ENCODE peak calls at places on chromosomes 7 and 10, in eight cellular contexts. D, M, Z, F, E, R, C and H are unnamed samples.

GRCh38 chr10:35486297-35486991 is 118.7 kb upstream of the GJD4 start:
- DNase-seq in M (no peak), E (no peak), R (no peak), F (no peak), C (no peak), D (no peak), Z (no peak), H (no peak)

GRCh38 chr10:103111031-103111917 is 81.8 kb downstream of the NT5C2 start:
- DNase-seq in Z (no peak), F (no peak), C (no peak), R (no peak), E (no peak), D (peak; percentile 40), M (no peak), H (no peak)

GRCh38 chr10:88755753-88756152 is 4.1 kb upstream of the LIPN start:
- DNase-seq in D (no peak), E (no peak), R (no peak), C (no peak), M (no peak), Z (no peak), F (no peak), H (no peak)

GRCh38 chr10:96999987-97000386 is 167.9 kb downstream of the LCOR start:
- DNase-seq in D (no peak), R (no peak), M (peak; percentile 49), E (no peak), F (no peak), C (no peak), Z (no peak), H (no peak)

GRCh38 chr7:33459340-33459751 is 330.0 kb downstream of the BBS9 start:
- DNase-seq in C (no peak), R (no peak), D (peak; percentile 66), E (peak; percentile 41), Z (no peak), F (no peak), M (peak; percentile 75), H (no peak)

GRCh38 chr7:47792521-47793121 is 155.6 kb downstream of the PKD1L1 start:
- DNase-seq in R (no peak), M (no peak), D (no peak), E (no peak), Z (no peak), F (no peak), C (no peak), H (no peak)

GRCh38 chr7:131370523-131370968 is 42.9 kb downstream of the MKLN1 start:
- DNase-seq in M (peak; percentile 65), E (no peak), D (peak; percentile 41), Z (peak; percentile 19), C (no peak), F (no peak), R (no peak), H (peak; percentile 21)

GRCh38 chr10:55630491-55631056 is 730.5 kb downstream of the ZWINT start:
- DNase-seq in F (peak; percentile 19), Z (no peak), E (peak; percentile 36), D (peak; percentile 32), R (no peak), M (peak; percentile 75), C (no peak), H (no peak)

GRCh38 chr10:26524161-26524831 is 86.2 kb downstream of the APBB1IP start:
- DNase-seq in D (no peak), F (no peak), E (no peak), Z (no peak), R (no peak), C (no peak), M (no peak), H (no peak)

GRCh38 chr10:132535065-132535651 is 2.4 kb upstream of the INPP5A start:
- DNase-seq in F (peak; percentile 3), C (no peak), Z (no peak), D (no peak), M (peak; percentile 40), E (no peak), R (no peak), H (peak; percentile 43)

GRCh38 chr7:26937956-26938623 is 73.7 kb upstream of the SKAP2 start:
- DNase-seq in F (no peak), Z (no peak), M (no peak), R (no peak), E (no peak), C (no peak), D (no peak), H (no peak)

GRCh38 chr7:28142650-28143049 is 37.9 kb downstream of the JAZF1 start:
- DNase-seq in R (no peak), M (peak; percentile 55), D (no peak), E (no peak), Z (no peak), F (no peak), C (no peak), H (no peak)

GRCh38 chr7:74087791-74088453 is 4.3 kb downstream of the LIMK1 start:
- DNase-seq in F (no peak), C (no peak), M (no peak), R (no peak), Z (no peak), E (no peak), D (no peak), H (no peak)

GRCh38 chr10:96910488-96911395 is 78.6 kb downstream of the LCOR start:
- DNase-seq in C (no peak), Z (peak; percentile 9), E (peak; percentile 26), M (no peak), F (no peak), R (no peak), D (peak; percentile 51), H (peak; percentile 22)

GRCh38 chr10:114458955-114459354 is 54.7 kb upstream of the AFAP1L2 start:
- DNase-seq in F (peak; percentile 67), C (no peak), M (peak; percentile 90), D (peak; percentile 42), E (no peak), Z (no peak), R (peak; percentile 64), H (no peak)

GRCh38 chr7:83941300-83941699 is 253.3 kb downstream of the SEMA3A start:
- DNase-seq in M (no peak), C (no peak), Z (no peak), F (no peak), R (no peak), D (no peak), E (no peak), H (no peak)

GRCh38 chr10:131452926-131453771 is 141.6 kb upstream of the TCERG1L start:
- DNase-seq in M (peak; percentile 92), C (no peak), R (no peak), F (no peak), D (no peak), Z (no peak), E (peak; percentile 58), H (no peak)

GRCh38 chr10:116817780-116818343 is 31.4 kb upstream of the ENO4 start:
- DNase-seq in F (no peak), C (no peak), R (no peak), M (peak; percentile 53), E (no peak), D (no peak), Z (no peak), H (no peak)

GRCh38 chr7:75920431-75921161 is 5.6 kb downstream of the POR start:
- DNase-seq in D (peak; percentile 37), R (peak; percentile 19), F (no peak), C (no peak), M (no peak), E (no peak), Z (no peak), H (no peak)

GRCh38 chr7:100509213-100509612 is 25.5 kb downstream of the NYAP1 start:
- DNase-seq in E (no peak), D (peak; percentile 71), F (peak; percentile 83), M (no peak), C (no peak), R (no peak), Z (no peak), H (no peak)

GRCh38 chr10:119658274-119658673 is 7.1 kb downstream of the BAG3 start:
- DNase-seq in M (peak; percentile 79), D (peak; percentile 93), R (peak; percentile 40), C (no peak), E (no peak), Z (no peak), F (peak; percentile 75), H (no peak)

GRCh38 chr7:45869426-45869825 is 3.5 kb downstream of the CCDC201 start:
- DNase-seq in E (no peak), R (no peak), Z (no peak), M (no peak), F (no peak), C (no peak), D (peak; percentile 15), H (no peak)

GRCh38 chr10:71647526-71648354 is 71.8 kb downstream of the C10orf105 start:
- DNase-seq in E (no peak), R (no peak), M (peak; percentile 85), C (no peak), D (no peak), Z (no peak), F (no peak), H (no peak)

GRCh38 chr7:38825721-38826440 is 83.1 kb downstream of the VPS41 start:
- DNase-seq in C (no peak), R (no peak), M (no peak), E (no peak), Z (no peak), D (no peak), F (no peak), H (no peak)

GRCh38 chr10:43692051-43692825 is 43.6 kb upstream of the ZNF32 start:
- DNase-seq in Z (no peak), F (peak; percentile 18), M (no peak), R (no peak), C (no peak), E (no peak), D (peak; percentile 84), H (no peak)

GRCh38 chr10:22630229-22631174 is 83.9 kb downstream of the PIP4K2A start:
- DNase-seq in Z (peak; percentile 39), E (no peak), F (no peak), D (peak; percentile 77), M (no peak), C (no peak), R (no peak), H (peak; percentile 55)
- H3K4me3 ChIP-seq in Z (peak overlapping the region; percentile 21), E (no peak overlapping the region), F (no peak overlapping the region), D (no peak overlapping the region), M (no peak overlapping the region), C (peak overlapping the region; percentile 37), R (no peak overlapping the region), H (peak overlapping the region; percentile 19)

GRCh38 chr7:1917221-1918062 is 247.4 kb downstream of the ELFN1 start:
- DNase-seq in R (no peak), D (peak; percentile 32), F (no peak), E (no peak), M (no peak), Z (no peak), C (no peak), H (no peak)
- H3K27ac ChIP-seq in R (no peak overlapping the region), D (no peak overlapping the region), F (no peak overlapping the region), E (no peak overlapping the region), M (no peak overlapping the region), Z (no peak overlapping the region), C (no peak overlapping the region), H (no peak overlapping the region)

GRCh38 chr7:135743907-135744789 is 4.5 kb downstream of the FAM180A start:
- DNase-seq in Z (no peak), C (no peak), E (no peak), M (no peak), F (no peak), D (peak; percentile 75), R (no peak), H (no peak)
- H3K4me3 ChIP-seq in Z (no peak overlapping the region), C (no peak overlapping the region), E (no peak overlapping the region), M (no peak overlapping the region), F (no peak overlapping the region), D (peak overlapping the region; percentile 28), R (no peak overlapping the region), H (no peak overlapping the region)

DNA sequence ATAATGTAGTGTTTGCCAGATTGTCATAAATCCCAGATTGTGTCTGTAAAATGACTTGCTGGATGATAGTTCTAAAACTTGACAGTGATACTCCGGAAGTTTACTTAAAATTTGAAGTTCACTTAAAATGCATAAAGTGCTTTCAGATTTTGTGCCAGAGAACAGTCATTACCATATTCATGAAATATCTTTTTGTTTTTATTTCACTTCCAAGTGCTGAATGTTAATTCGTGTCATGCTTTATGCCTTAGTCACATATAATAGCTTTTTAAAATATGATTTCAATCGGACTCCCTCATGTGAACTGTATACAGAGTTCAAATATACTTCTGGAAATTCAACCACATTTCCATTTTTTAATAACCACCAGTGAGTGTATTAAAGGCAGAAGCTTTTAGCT is 30.4 kb downstream of the PRPF18 start:
- DNase-seq in E (no peak), Z (no peak), F (no peak), C (no peak), M (no peak), R (no peak), D (peak; percentile 78), H (no peak)
- H3K27ac ChIP-seq in E (no peak overlapping the region), Z (no peak overlapping the region), F (no peak overlapping the region), C (no peak overlapping the region), M (no peak overlapping the region), R (no peak overlapping the region), D (peak overlapping the region; percentile 50), H (no peak overlapping the region)